ENCODE peak calls at places on chromosome 13, in eight cellular contexts. J is colonic mucosa, X is IMR-90, C is pancreas, O is heart right ventricle, B is testis, G is ovary, H is kidney. V is an unnamed sample.

GRCh38 chr13:98650376-98651107 is 73.6 kb upstream of the STK24 start:
- DNase-seq in C (peak; percentile 31), G (no peak), J (peak; percentile 95), H (no peak), O (no peak), X (no peak), B (no peak), V (peak; percentile 53)

GRCh38 chr13:68748038-68748437 is 1359.6 kb upstream of the ATXN8OS start:
- DNase-seq in B (no peak), G (no peak), O (no peak), H (no peak), C (no peak), J (no peak), X (no peak), V (no peak)

GRCh38 chr13:46355088-46355468 is 32.0 kb downstream of the RUBCNL start:
- DNase-seq in H (no peak), J (no peak), B (no peak), G (no peak), C (no peak), X (no peak), O (no peak), V (no peak)

GRCh38 chr13:94236876-94237275 is 242.6 kb downstream of the DCT start:
- DNase-seq in B (no peak), X (no peak), O (no peak), C (no peak), G (no peak), H (no peak), J (no peak), V (no peak)

GRCh38 chr13:101709952-101710351 is 257.5 kb downstream of the ITGBL1 start:
- DNase-seq in G (no peak), B (no peak), J (no peak), X (no peak), H (no peak), C (no peak), O (no peak), V (no peak)

GRCh38 chr13:113874579-113875428 is 10.9 kb upstream of the GAS6 start:
- DNase-seq in H (no peak), C (no peak), G (no peak), B (no peak), X (no peak), J (no peak), O (no peak), V (no peak)

GRCh38 chr13:52980695-52981094 is 47.9 kb upstream of the OLFM4 start:
- DNase-seq in B (no peak), C (no peak), G (no peak), X (no peak), J (no peak), O (no peak), H (no peak), V (no peak)

GRCh38 chr13:87123987-87124784 is 547.0 kb upstream of the SLITRK5 start:
- DNase-seq in H (no peak), B (no peak), C (no peak), J (no peak), X (peak; percentile 100), G (no peak), O (peak; percentile 7), V (no peak)

GRCh38 chr13:21901772-21902708 is 231.2 kb downstream of the FGF9 start:
- DNase-seq in J (no peak), C (no peak), B (peak; percentile 47), X (peak; percentile 4), H (no peak), O (no peak), G (no peak), V (no peak)

GRCh38 chr13:30998548-30999140 is 66.2 kb downstream of the TEX26 start:
- DNase-seq in G (no peak), C (no peak), B (peak; percentile 23), J (no peak), H (no peak), X (peak; percentile 73), O (no peak), V (no peak)

GRCh38 chr13:113976711-113977684 is 3.1 kb upstream of the C13orf46 start:
- DNase-seq in B (no peak), G (no peak), C (no peak), H (peak; percentile 79), J (no peak), O (no peak), X (peak; percentile 68), V (peak; percentile 29)

GRCh38 chr13:85148009-85148408 is 651.2 kb downstream of the SLITRK6 start:
- DNase-seq in C (no peak), G (no peak), J (no peak), O (no peak), H (no peak), X (no peak), B (no peak), V (no peak)

GRCh38 chr13:95355491-95355890 is 54.2 kb upstream of the ABCC4 start:
- DNase-seq in O (no peak), J (no peak), X (peak; percentile 78), C (no peak), H (no peak), B (no peak), G (no peak), V (no peak)

GRCh38 chr13:66534561-66534960 is 695.6 kb downstream of the PCDH9 start:
- DNase-seq in C (no peak), H (no peak), J (no peak), G (no peak), X (peak; percentile 80), O (no peak), B (no peak), V (no peak)

GRCh38 chr13:46160474-46161066 is 21.4 kb downstream of the LCP1 start:
- DNase-seq in C (peak; percentile 31), B (no peak), G (no peak), X (peak; percentile 54), O (peak; percentile 31), H (no peak), J (no peak), V (no peak)

GRCh38 chr13:114032121-114032799 is 58.4 kb upstream of the C13orf46 start:
- DNase-seq in X (peak; percentile 75), B (no peak), H (no peak), C (no peak), O (no peak), G (no peak), J (no peak), V (no peak)

GRCh38 chr13:93505104-93505952 is 278.7 kb downstream of the GPC6 start:
- DNase-seq in G (no peak), C (no peak), J (no peak), H (no peak), O (no peak), B (no peak), X (peak; percentile 72), V (no peak)

GRCh38 chr13:98479496-98480003 is 97.4 kb downstream of the STK24 start:
- DNase-seq in X (no peak), J (no peak), B (no peak), G (no peak), O (no peak), H (no peak), C (no peak), V (no peak)

GRCh38 chr13:64075543-64076271 is 2660.1 kb upstream of the PCDH20 start:
- DNase-seq in B (peak; percentile 69), G (no peak), H (peak; percentile 66), C (no peak), J (no peak), O (no peak), X (no peak), V (no peak)

DNA sequence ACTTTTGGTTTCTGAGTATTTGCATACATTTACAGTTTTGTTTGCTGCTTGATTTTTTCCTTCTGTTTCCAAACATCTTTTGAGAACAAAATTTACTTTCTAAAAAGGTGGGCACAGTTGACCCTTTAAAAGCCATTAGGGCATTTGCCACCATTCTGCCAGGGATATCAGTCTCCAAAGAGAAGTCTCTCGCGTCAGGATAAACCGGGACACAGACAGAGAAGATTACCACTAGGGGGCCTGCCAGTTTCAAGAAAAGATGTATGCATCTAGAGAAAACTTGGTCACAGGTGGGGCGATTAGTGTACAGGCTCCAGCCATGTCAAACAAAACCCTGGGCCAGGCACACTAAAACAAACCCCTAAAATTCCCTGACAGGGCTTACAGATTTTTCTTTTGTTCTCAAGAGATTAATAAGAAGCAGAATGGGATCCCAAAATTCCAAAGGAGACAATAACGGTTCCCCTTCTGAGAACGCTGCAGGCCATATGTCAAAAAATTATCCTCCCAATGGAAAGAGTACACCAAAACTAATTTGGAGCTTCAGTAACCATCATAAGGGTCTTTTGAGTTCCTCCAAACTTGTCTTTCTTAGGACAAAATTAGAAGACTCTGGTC is 10.7 kb upstream of the PABPC3 start:
- DNase-seq in G (no peak), H (no peak), O (no peak), J (peak; percentile 32), X (peak; percentile 26), B (peak; percentile 66), C (no peak), V (no peak)
- TF ChIP-seq CTCF in G (no peak), H (peak; percentile 46), O (peak; percentile 37), J (peak; percentile 36), X (peak; percentile 56), B (peak; percentile 39), C (no peak), V (peak; percentile 39)

GRCh38 chr13:48151766-48152165 is 56.9 kb upstream of the MED4 start:
- DNase-seq in H (no peak), C (no peak), G (no peak), O (no peak), B (no peak), X (no peak), J (no peak), V (no peak)
- H3K4me1 ChIP-seq in H (peaks cover 7% of the 10 kb centered on the region), C (no peaks in the 10 kb centered on the region), G (no peaks in the 10 kb centered on the region), O (no peaks in the 10 kb centered on the region), B (no peaks in the 10 kb centered on the region), X (no peaks in the 10 kb centered on the region), J (no peaks in the 10 kb centered on the region), V (peaks cover 34% of the 10 kb centered on the region)

DNA sequence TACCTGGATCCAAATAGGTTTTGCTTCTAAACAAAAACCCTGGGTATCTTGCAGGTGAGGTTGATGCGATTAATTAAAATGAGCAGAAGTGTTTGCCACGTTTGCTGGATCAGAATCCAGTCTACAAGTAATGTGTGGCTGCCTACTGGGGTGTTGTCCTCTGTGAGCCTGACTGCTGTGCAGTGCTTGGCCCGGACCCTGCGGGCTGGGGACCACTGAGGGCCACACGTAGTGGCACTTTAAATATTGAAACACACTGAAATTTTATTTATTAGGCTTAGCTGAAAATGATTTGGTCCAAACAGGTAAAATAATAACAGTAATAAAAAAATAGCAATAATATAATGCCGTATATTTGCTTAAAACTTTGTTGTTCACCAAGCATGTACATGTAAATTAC is 338.0 kb downstream of the MYO16 start:
- DNase-seq in O (no peak), X (no peak), B (no peak), G (no peak), H (no peak), J (no peak), C (no peak), V (no peak)
- H3K27ac ChIP-seq in O (no peak overlapping the region), X (no peak overlapping the region), B (no peak overlapping the region), G (no peak overlapping the region), H (no peak overlapping the region), J (no peak overlapping the region), C (no peak overlapping the region), V (no peak overlapping the region)

GRCh38 chr13:57969961-57970360 is 338.4 kb downstream of the PCDH17 start:
- DNase-seq in C (no peak), H (no peak), O (no peak), B (no peak), G (no peak), J (no peak), X (no peak), V (no peak)

DNA sequence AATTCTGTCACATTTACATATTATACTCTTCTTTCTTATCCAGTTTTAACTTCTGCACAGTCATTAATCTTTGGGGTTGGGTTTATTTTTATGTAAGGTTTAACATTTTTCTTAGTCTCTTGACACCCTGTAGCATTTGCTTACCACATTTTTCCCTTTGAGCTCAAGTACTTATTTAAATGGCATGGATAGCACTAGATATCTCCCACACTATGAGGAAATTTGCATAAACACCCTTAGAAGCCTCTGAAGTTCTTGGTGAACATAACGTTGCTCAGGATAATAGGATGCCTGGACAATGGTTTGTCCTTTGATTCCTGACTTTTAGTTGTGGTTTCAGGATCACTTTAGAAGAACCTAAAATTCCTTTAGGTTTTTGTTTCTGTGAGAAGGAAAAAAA is 338.9 kb downstream of the PCDH17 start:
- DNase-seq in O (no peak), H (no peak), B (no peak), C (no peak), X (no peak), G (no peak), J (no peak), V (no peak)
- TF ChIP-seq CTCF in O (no peak), H (no peak), B (no peak), C (no peak), X (no peak), G (no peak), J (no peak), V (no peak)

V was measured in left lung.